ENCODE peak calls at places on chromosomes 12 and 14, in six cellular contexts. J, C, Z, M, B and L are unnamed samples.

GRCh38 chr12:56358836-56359532 is 923 bp downstream of the STAT2 start:
- DNase-seq in C (no peak), M (peak; percentile 90), Z (no peak), B (no peak), J (no peak), L (no peak)

GRCh38 chr12:85279449-85280137 is 427 bp upstream of the ALX1 start:
- DNase-seq in Z (peak; percentile 10), M (no peak), B (peak; percentile 46), C (peak; percentile 11), J (no peak), L (peak; percentile 46)

GRCh38 chr12:93573552-93574223 is 1.2 kb downstream of the SOCS2 start:
- DNase-seq in Z (no peak), J (no peak), B (peak; percentile 18), M (peak; percentile 38), C (no peak), L (no peak)

GRCh38 chr12:42617622-42618021 is 28.1 kb upstream of the PRICKLE1 start:
- DNase-seq in J (no peak), B (peak; percentile 12), C (no peak), M (no peak), Z (no peak), L (no peak)

GRCh38 chr14:31510222-31510621 is 22.4 kb upstream of the GPR33 start:
- DNase-seq in B (no peak), M (peak; percentile 8), C (no peak), Z (no peak), J (no peak), L (no peak)

GRCh38 chr12:85007836-85008235 is 28.2 kb downstream of the TSPAN19 start:
- DNase-seq in J (no peak), B (no peak), Z (no peak), M (peak; percentile 17), C (no peak), L (no peak)

GRCh38 chr14:39446131-39446744 is 14.0 kb upstream of the FBXO33 start:
- DNase-seq in Z (no peak), B (no peak), M (no peak), J (no peak), C (no peak), L (no peak)

GRCh38 chr12:1234073-1234472 is 243.1 kb downstream of the ERC1 start:
- DNase-seq in M (peak; percentile 20), C (no peak), B (no peak), Z (no peak), J (no peak), L (no peak)

GRCh38 chr14:33249361-33249760 is 310.7 kb downstream of the NPAS3 start:
- DNase-seq in J (no peak), B (peak; percentile 78), Z (no peak), C (no peak), M (no peak), L (no peak)

GRCh38 chr14:58705066-58705465 is 67.3 kb downstream of the DACT1 start:
- DNase-seq in Z (peak; percentile 27), B (no peak), J (no peak), M (peak; percentile 58), C (peak; percentile 47), L (no peak)

GRCh38 chr12:30100736-30101135 is 317.0 kb upstream of the TMTC1 start:
- DNase-seq in C (no peak), B (no peak), Z (no peak), J (no peak), M (no peak), L (no peak)

GRCh38 chr12:105474672-105475071 is 144.2 kb downstream of the C12orf75 start:
- DNase-seq in M (peak; percentile 21), J (no peak), Z (no peak), C (no peak), B (no peak), L (no peak)

GRCh38 chr12:68871899-68872298 is 61.1 kb downstream of the CPM start:
- DNase-seq in Z (no peak), J (no peak), C (no peak), M (no peak), B (no peak), L (peak; percentile 17)

GRCh38 chr12:93167841-93168492 is 209.8 kb upstream of the NUDT4 start:
- DNase-seq in B (peak; percentile 45), J (no peak), Z (no peak), M (no peak), C (no peak), L (no peak)

GRCh38 chr12:110436231-110436630 is 13.9 kb downstream of the ARPC3 start:
- DNase-seq in C (no peak), J (no peak), M (no peak), Z (no peak), B (no peak), L (no peak)

GRCh38 chr12:101697930-101698781 is 716 bp downstream of the CHPT1 start:
- DNase-seq in J (peak; percentile 11), M (peak; percentile 40), B (peak; percentile 42), Z (peak; percentile 70), C (peak; percentile 64), L (peak; percentile 44)

GRCh38 chr14:21498540-21499526 is 12.3 kb downstream of the METTL3 start:
- DNase-seq in J (no peak), C (no peak), B (peak; percentile 46), M (peak; percentile 52), Z (no peak), L (peak; percentile 26)

GRCh38 chr12:143964-144649 is 69.8 kb downstream of the SLC6A12 start:
- DNase-seq in C (no peak), B (no peak), Z (no peak), M (peak; percentile 35), J (no peak), L (no peak)

GRCh38 chr12:64672925-64673409 is 62.7 kb downstream of the RASSF3 start:
- DNase-seq in J (peak; percentile 60), Z (peak; percentile 23), M (peak; percentile 43), C (peak; percentile 49), B (no peak), L (no peak)

GRCh38 chr12:103470664-103471063 is 25.1 kb downstream of the C12orf42 start:
- DNase-seq in C (no peak), J (no peak), Z (no peak), M (no peak), B (no peak), L (no peak)

GRCh38 chr14:34781242-34781641 is 66.8 kb upstream of the CFL2 start:
- DNase-seq in C (no peak), J (no peak), B (no peak), M (peak; percentile 85), Z (no peak), L (no peak)

GRCh38 chr12:6444704-6445688 is at the start of gene CD27:
- DNase-seq in C (no peak), J (peak; percentile 54), B (no peak), Z (no peak), M (no peak), L (no peak)

GRCh38 chr14:26175659-26176058 is 422.2 kb downstream of the NOVA1 start:
- DNase-seq in B (no peak), M (no peak), C (no peak), J (no peak), Z (no peak), L (no peak)

GRCh38 chr14:102203382-102203781 is 63.7 kb downstream of the WDR20 start:
- DNase-seq in C (no peak), B (no peak), Z (no peak), M (no peak), J (no peak), L (no peak)
- H3K4me3 ChIP-seq in C (no peak overlapping the region), B (no peak overlapping the region), Z (no peak overlapping the region), M (no peak overlapping the region), J (no peak overlapping the region), L (no peak overlapping the region)

GRCh38 chr14:95018845-95019244 is 138.5 kb downstream of the DICER1 start:
- DNase-seq in C (no peak), J (no peak), M (peak; percentile 79), B (no peak), Z (no peak), L (no peak)

GRCh38 chr14:95024380-95024779 is 132.9 kb downstream of the DICER1 start:
- DNase-seq in M (no peak), J (no peak), Z (no peak), B (no peak), C (no peak), L (no peak)

GRCh38 chr14:95023886-95024285 is 133.4 kb downstream of the DICER1 start:
- DNase-seq in J (no peak), Z (no peak), M (peak; percentile 76), C (no peak), B (no peak), L (no peak)

GRCh38 chr14:95023115-95023514 is 134.2 kb downstream of the DICER1 start:
- DNase-seq in C (no peak), M (no peak), J (no peak), B (no peak), Z (no peak), L (no peak)

GRCh38 chr14:95021588-95021987 is 135.7 kb downstream of the DICER1 start:
- DNase-seq in J (no peak), M (no peak), B (no peak), C (no peak), Z (no peak), L (no peak)
- H3K4me3 ChIP-seq in J (no peak overlapping the region), M (no peak overlapping the region), B (no peak overlapping the region), C (no peak overlapping the region), Z (no peak overlapping the region), L (no peak overlapping the region)

DNA sequence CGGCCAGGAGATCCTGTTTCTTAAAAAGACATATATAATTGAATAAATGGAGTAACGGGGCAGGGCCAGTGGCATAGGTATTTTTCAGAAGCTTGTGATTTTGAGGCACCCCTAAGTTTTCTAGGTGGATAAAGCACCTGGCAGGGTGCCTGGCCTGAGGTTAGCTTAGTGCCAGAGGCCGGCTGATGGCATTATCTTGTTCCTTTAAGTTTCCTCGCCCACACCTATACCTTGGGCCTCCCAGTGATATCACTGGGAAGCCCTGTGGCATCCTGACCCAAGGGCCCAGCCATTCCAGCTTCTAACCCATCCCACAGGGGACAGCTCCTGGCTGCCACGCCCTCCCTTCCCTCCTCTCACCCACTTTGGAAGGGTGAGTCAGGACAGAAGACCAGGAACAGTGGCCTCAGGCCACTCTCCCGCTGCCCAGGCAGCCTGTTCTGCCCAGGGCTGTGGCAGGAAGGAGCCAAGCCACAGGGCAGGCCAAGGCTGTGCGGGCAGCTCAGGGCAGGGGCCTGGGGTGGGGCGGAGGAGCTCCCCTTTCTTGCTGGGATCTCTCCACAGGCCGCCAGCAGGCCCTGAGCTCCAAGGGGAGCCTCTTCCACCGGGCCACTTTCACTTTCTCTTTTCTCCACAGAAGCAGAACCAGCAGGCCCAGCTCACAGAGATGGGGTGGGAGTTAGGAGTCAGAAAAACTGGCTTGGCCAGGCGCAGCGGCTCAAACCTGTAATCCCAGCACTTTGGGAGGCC is 75.1 kb downstream of the IRF2BPL start:
- DNase-seq in J (peak; percentile 55), C (peak; percentile 59), B (no peak), M (peak; percentile 75), Z (peak; percentile 75), L (no peak)
- H3K4me3 ChIP-seq in J (peak overlapping the region; percentile 53), C (peak overlapping the region; percentile 48), B (no peak overlapping the region), M (peak overlapping the region; percentile 53), Z (peak overlapping the region; percentile 56), L (no peak overlapping the region)

DNA sequence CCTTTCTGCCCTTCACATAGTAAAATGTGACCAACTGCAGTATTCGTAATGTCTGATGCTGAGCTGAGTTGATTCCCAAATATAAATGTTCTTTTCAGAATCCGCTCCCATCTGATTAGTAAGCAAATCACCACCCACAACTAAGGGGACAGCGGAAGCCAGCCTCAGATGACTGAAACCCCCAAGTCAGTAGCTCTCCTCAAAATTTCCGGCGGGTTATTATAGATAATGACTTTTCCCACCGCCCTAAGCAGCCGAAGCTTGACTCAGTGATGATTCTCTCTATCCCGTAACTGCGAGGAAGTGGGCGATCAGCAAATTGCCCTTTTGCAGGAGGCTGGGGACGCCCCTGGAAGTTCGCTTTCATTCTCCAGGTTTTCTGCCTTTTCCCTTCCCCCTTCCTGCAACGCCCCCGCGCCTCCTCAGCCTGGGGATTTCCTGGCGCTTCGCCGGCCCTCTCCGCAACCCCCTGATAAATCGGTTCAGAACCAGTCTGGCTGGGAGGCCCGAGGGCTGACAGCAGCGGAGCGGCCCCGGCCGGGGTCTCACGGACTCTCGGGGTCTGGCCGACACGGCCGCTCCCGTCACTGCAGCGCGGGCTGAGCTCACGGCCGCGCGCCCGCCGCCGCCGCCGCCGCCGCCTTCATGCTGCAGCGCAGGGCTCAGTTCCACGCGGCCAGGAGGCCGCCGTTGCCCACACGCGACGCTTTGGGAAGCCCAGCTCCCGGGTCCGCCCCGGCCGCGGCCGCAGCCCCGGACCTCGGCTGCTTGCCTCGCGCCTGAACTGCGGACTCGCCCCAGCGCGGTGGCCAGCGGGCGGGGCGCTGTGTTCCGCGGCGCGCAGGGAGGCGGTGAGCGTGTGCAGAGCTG is at the start of gene LRFN5:
- DNase-seq in Z (peak; percentile 36), B (peak; percentile 54), M (peak; percentile 31), J (no peak), C (peak; percentile 43), L (no peak)
- H3K4me3 ChIP-seq in Z (peak within 1 kb of the TSS; percentile 64), B (peak within 1 kb of the TSS; percentile 82), M (peak within 1 kb of the TSS; percentile 65), J (peak within 1 kb of the TSS; percentile 29), C (peak within 1 kb of the TSS; percentile 70), L (peak within 1 kb of the TSS; percentile 42)